ENCODE peak calls at places on chromosomes 13 and 19, in ten cellular contexts. E is suprapubic skin, O is spleen, V is H54, R is thyroid gland, F is NB4, Q is sigmoid colon, N is Peyer's patch, B is IMR-90, M is heart left ventricle. D is an unnamed sample.

GRCh38 chr13:107927557-107927956 is 287.8 kb downstream of the LIG4 start:
- DNase-seq in E (no peak), O (no peak), V (no peak), R (no peak), F (no peak), Q (no peak), N (no peak), B (no peak), M (no peak), D (no peak)

GRCh38 chr13:47087841-47088240 is 191.0 kb upstream of the HTR2A start:
- DNase-seq in E (no peak), O (no peak), V (no peak), R (no peak), F (peak), Q (no peak), N (no peak), B (peak), M (no peak), D (no peak)

GRCh38 chr13:54536112-54536511 is 1507.5 kb downstream of the OLFM4 start:
- DNase-seq in E (no peak), O (no peak), V (no peak), R (no peak), F (peak), Q (no peak), N (no peak), B (no peak), M (no peak), D (no peak)

GRCh38 chr13:103031332-103031873 is 34.8 kb downstream of the SLC10A2 start:
- DNase-seq in E (no peak), O (no peak), V (no peak), R (no peak), F (no peak), Q (no peak), N (no peak), B (no peak), M (no peak), D (no peak)

GRCh38 chr13:96898855-96899254 is 95.4 kb downstream of the OXGR1 start:
- DNase-seq in E (no peak), O (no peak), V (no peak), R (no peak), F (no peak), Q (no peak), N (no peak), B (no peak), M (no peak), D (no peak)

GRCh38 chr19:8367327-8368001 is 3.5 kb downstream of the ANGPTL4 start:
- DNase-seq in E (peak), O (peak), V (peak), R (peak), F (peak), Q (peak), N (peak), B (peak), M (peak), D (peak)

GRCh38 chr13:28411859-28412353 is 83.0 kb downstream of the FLT1 start:
- DNase-seq in E (no peak), O (no peak), V (no peak), R (no peak), F (no peak), Q (no peak), N (no peak), B (peak), M (no peak), D (no peak)

GRCh38 chr19:47446534-47447469 is 24.9 kb downstream of the SLC8A2 start:
- DNase-seq in E (no peak), O (no peak), V (no peak), R (no peak), F (peak), Q (no peak), N (no peak), B (no peak), M (no peak), D (no peak)

GRCh38 chr19:23392706-23393105 is 2.6 kb downstream of the ZNF91 start:
- DNase-seq in E (no peak), O (no peak), V (no peak), R (no peak), F (peak), Q (no peak), N (no peak), B (no peak), M (no peak), D (no peak)

GRCh38 chr19:6423499-6424189 is 967 bp downstream of the KHSRP start:
- DNase-seq in E (no peak), O (peak), V (peak), R (peak), F (peak), Q (peak), N (no peak), B (peak), M (no peak), D (no peak)

GRCh38 chr19:18651738-18652137 is 14.9 kb downstream of the KLHL26 start:
- DNase-seq in E (no peak), O (no peak), V (no peak), R (no peak), F (no peak), Q (no peak), N (no peak), B (no peak), M (no peak), D (no peak)

GRCh38 chr19:33133438-33134031 is 1.6 kb downstream of the WDR88 start:
- DNase-seq in E (no peak), O (no peak), V (no peak), R (peak), F (no peak), Q (no peak), N (no peak), B (no peak), M (no peak), D (peak)

GRCh38 chr13:32316476-32316875 is 1.2 kb downstream of the BRCA2 start:
- DNase-seq in E (no peak), O (no peak), V (no peak), R (no peak), F (peak), Q (no peak), N (no peak), B (no peak), M (no peak), D (no peak)

GRCh38 chr19:3801412-3802096 is 15.4 kb upstream of the MATK start:
- DNase-seq in E (no peak), O (peak), V (no peak), R (peak), F (no peak), Q (no peak), N (peak), B (no peak), M (peak), D (peak)

GRCh38 chr13:97268772-97269171 is 46.6 kb downstream of the MBNL2 start:
- DNase-seq in E (no peak), O (no peak), V (no peak), R (no peak), F (no peak), Q (no peak), N (no peak), B (no peak), M (no peak), D (no peak)

GRCh38 chr13:50140153-50140552 is 124.9 kb downstream of the KCNRG start:
- DNase-seq in E (no peak), O (no peak), V (no peak), R (no peak), F (no peak), Q (no peak), N (no peak), B (no peak), M (no peak), D (no peak)

GRCh38 chr13:107144432-107144831 is 576.5 kb upstream of the ARGLU1 start:
- DNase-seq in E (no peak), O (no peak), V (no peak), R (no peak), F (no peak), Q (no peak), N (no peak), B (peak), M (no peak), D (no peak)

GRCh38 chr19:5977222-5977784 is 637 bp downstream of the RANBP3 start:
- DNase-seq in E (no peak), O (peak), V (no peak), R (no peak), F (peak), Q (no peak), N (no peak), B (no peak), M (no peak), D (no peak)

GRCh38 chr19:47260476-47260875 is 4.2 kb downstream of the CCDC9 start:
- DNase-seq in E (no peak), O (peak), V (no peak), R (no peak), F (no peak), Q (no peak), N (no peak), B (no peak), M (no peak), D (no peak)

GRCh38 chr13:112057736-112058518 is 9.0 kb upstream of the SOX1 start:
- DNase-seq in E (peak), O (peak), V (no peak), R (no peak), F (no peak), Q (no peak), N (no peak), B (no peak), M (no peak), D (no peak)

GRCh38 chr19:44722131-44723121 is 23.5 kb downstream of the CEACAM16 start:
- DNase-seq in E (no peak), O (no peak), V (no peak), R (no peak), F (peak), Q (no peak), N (no peak), B (no peak), M (no peak), D (no peak)

GRCh38 chr19:4768934-4769777 is 22.4 kb upstream of the FEM1A start:
- DNase-seq in E (peak), O (peak), V (no peak), R (peak), F (peak), Q (peak), N (peak), B (peak), M (peak), D (peak)

GRCh38 chr13:23695711-23696512 is 125.7 kb downstream of the TNFRSF19 start:
- DNase-seq in E (no peak), O (peak), V (no peak), R (peak), F (peak), Q (no peak), N (peak), B (no peak), M (peak), D (no peak)

GRCh38 chr13:49097374-49097773 is 121.7 kb downstream of the FNDC3A start:
- DNase-seq in E (no peak), O (no peak), V (no peak), R (no peak), F (no peak), Q (no peak), N (no peak), B (peak), M (no peak), D (no peak)

GRCh38 chr13:101624210-101624922 is 171.9 kb downstream of the ITGBL1 start:
- DNase-seq in E (no peak), O (no peak), V (no peak), R (no peak), F (no peak), Q (no peak), N (no peak), B (peak), M (no peak), D (no peak)

GRCh38 chr19:32458500-32459123 is 53.0 kb downstream of the DPY19L3 start:
- DNase-seq in E (no peak), O (no peak), V (no peak), R (no peak), F (no peak), Q (no peak), N (no peak), B (no peak), M (no peak), D (no peak)

GRCh38 chr19:9883231-9883758 is 48.2 kb downstream of the PIN1 start:
- DNase-seq in E (no peak), O (no peak), V (no peak), R (no peak), F (no peak), Q (no peak), N (no peak), B (no peak), M (no peak), D (no peak)

GRCh38 chr13:40388617-40389016 is 277.8 kb downstream of the FOXO1 start:
- DNase-seq in E (no peak), O (peak), V (no peak), R (no peak), F (peak), Q (peak), N (peak), B (peak), M (no peak), D (no peak)

GRCh38 chr19:17999685-18000479 is 8.1 kb upstream of the ARRDC2 start:
- DNase-seq in E (no peak), O (peak), V (no peak), R (no peak), F (no peak), Q (no peak), N (no peak), B (no peak), M (no peak), D (no peak)

GRCh38 chr13:36146513-36147276 is 15.5 kb upstream of the DCLK1 start:
- DNase-seq in E (no peak), O (no peak), V (no peak), R (no peak), F (no peak), Q (no peak), N (no peak), B (no peak), M (no peak), D (no peak)

GRCh38 chr19:8609210-8610040 is 1.1 kb downstream of the ADAMTS10 start:
- DNase-seq in E (no peak), O (no peak), V (peak), R (peak), F (peak), Q (peak), N (peak), B (peak), M (peak), D (peak)

GRCh38 chr13:114161644-114162532 is 17.2 kb upstream of the CFAP97D2 start:
- DNase-seq in E (no peak), O (peak), V (no peak), R (peak), F (peak), Q (no peak), N (peak), B (peak), M (peak), D (peak)

GRCh38 chr13:46648166-46648607 is 95.2 kb downstream of the LRCH1 start:
- DNase-seq in E (no peak), O (peak), V (no peak), R (peak), F (peak), Q (peak), N (peak), B (peak), M (no peak), D (peak)

GRCh38 chr13:95698047-95698749 is 21.3 kb downstream of the DNAJC3 start:
- DNase-seq in E (no peak), O (no peak), V (no peak), R (no peak), F (no peak), Q (no peak), N (no peak), B (peak), M (peak), D (no peak)

GRCh38 chr13:110913911-110914292 is 967 bp downstream of the ANKRD10 start:
- DNase-seq in E (no peak), O (no peak), V (no peak), R (no peak), F (no peak), Q (no peak), N (no peak), B (no peak), M (no peak), D (no peak)

GRCh38 chr13:32086791-32087441 is 55.3 kb downstream of the FRY start:
- DNase-seq in E (no peak), O (no peak), V (no peak), R (no peak), F (no peak), Q (no peak), N (no peak), B (no peak), M (no peak), D (no peak)

GRCh38 chr19:46717034-46717715 is at the start of gene PRKD2:
- DNase-seq in E (peak), O (peak), V (peak), R (peak), F (peak), Q (peak), N (peak), B (peak), M (peak), D (peak)

GRCh38 chr19:6039541-6040225 is 61.7 kb upstream of the RANBP3 start:
- DNase-seq in E (no peak), O (no peak), V (no peak), R (no peak), F (no peak), Q (no peak), N (peak), B (no peak), M (no peak), D (no peak)

GRCh38 chr19:18541992-18542935 is 1.1 kb downstream of the FKBP8 start:
- DNase-seq in E (no peak), O (no peak), V (no peak), R (no peak), F (peak), Q (no peak), N (no peak), B (no peak), M (no peak), D (no peak)

GRCh38 chr19:48616041-48616436 is 1.2 kb upstream of the FAM83E start:
- DNase-seq in E (no peak), O (peak), V (no peak), R (no peak), F (no peak), Q (no peak), N (no peak), B (no peak), M (no peak), D (no peak)

GRCh38 chr19:48616491-48617056 is 1.7 kb upstream of the FAM83E start:
- DNase-seq in E (no peak), O (peak), V (no peak), R (no peak), F (no peak), Q (no peak), N (no peak), B (no peak), M (no peak), D (no peak)

GRCh38 chr19:48618278-48618915 is 581 bp downstream of the RPL18 start:
- DNase-seq in E (no peak), O (peak), V (no peak), R (peak), F (no peak), Q (no peak), N (peak), B (no peak), M (peak), D (no peak)

GRCh38 chr19:48618916-48619691 is at the start of the genes RPL18 and SPHK2:
- DNase-seq in E (peak), O (peak), V (peak), R (peak), F (peak), Q (peak), N (peak), B (peak), M (peak), D (peak)

DNA sequence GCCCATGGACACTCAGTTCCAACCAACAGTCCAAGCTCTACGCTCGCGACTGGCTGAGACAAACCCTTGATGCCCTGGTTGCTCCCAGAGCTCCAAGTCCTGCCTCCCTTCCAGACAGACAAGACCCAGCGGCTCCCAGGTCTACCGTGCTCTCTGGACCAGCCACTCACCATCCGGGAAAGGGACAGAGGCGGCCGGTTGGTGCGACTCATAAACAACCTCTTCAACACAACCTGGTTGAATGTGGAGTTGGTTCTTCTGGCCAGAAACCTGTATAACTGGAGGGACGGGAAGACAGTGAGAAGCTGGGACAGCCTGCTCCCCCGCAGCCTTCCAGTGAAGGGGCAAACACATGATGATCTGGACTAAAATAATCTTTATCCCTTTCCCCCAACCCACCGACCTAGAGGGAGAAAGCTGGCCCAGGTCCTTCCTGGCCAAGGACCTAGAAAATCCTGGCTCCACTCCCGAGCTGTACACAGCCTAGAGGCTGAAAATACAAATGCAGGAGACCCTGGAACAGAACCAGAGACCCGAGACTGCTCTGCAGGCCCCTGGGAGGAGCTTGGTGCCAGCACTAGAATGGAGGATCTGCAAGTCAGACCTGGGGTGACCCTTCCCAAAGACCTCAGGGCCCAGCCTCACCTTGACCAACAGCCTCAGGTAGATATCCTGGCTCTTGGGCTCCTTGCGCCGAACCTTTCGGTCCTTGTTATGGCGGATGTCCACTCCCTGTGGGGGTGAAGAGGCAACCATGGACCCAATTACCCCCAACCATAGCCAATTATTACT is 1.6 kb downstream of the RPL18 start:
- DNase-seq in E (no peak), O (peak), V (no peak), R (peak), F (no peak), Q (no peak), N (no peak), B (no peak), M (no peak), D (no peak)
- TF ChIP-seq POLR2A in E (no peak), O (no peak), V (no peak), R (no peak), F (no peak), Q (no peak), N (no peak), B (no peak), M (no peak), D (no peak)

GRCh38 chr19:16076154-16076957 is at the start of gene TPM4:
- DNase-seq in E (peak), O (peak), V (peak), R (peak), F (peak), Q (peak), N (peak), B (peak), M (peak), D (peak)

GRCh38 chr19:16078311-16078758 is 2.0 kb downstream of the TPM4 start:
- DNase-seq in E (peak), O (peak), V (no peak), R (no peak), F (peak), Q (peak), N (peak), B (peak), M (peak), D (no peak)

GRCh38 chr19:16076958-16077611 is 790 bp downstream of the TPM4 start:
- DNase-seq in E (peak), O (peak), V (no peak), R (peak), F (peak), Q (peak), N (peak), B (no peak), M (peak), D (peak)

GRCh38 chr19:16075430-16076153 is 703 bp upstream of the TPM4 start:
- DNase-seq in E (no peak), O (peak), V (no peak), R (no peak), F (no peak), Q (peak), N (peak), B (no peak), M (peak), D (no peak)

GRCh38 chr19:16078759-16079707 is 2.7 kb downstream of the TPM4 start:
- DNase-seq in E (peak), O (peak), V (peak), R (peak), F (peak), Q (peak), N (peak), B (peak), M (peak), D (no peak)
- TF ChIP-seq POLR2A in E (no peak), O (peak), V (no peak), R (no peak), F (no peak), Q (no peak), N (no peak), B (peak), M (peak), D (no peak)

DNA sequence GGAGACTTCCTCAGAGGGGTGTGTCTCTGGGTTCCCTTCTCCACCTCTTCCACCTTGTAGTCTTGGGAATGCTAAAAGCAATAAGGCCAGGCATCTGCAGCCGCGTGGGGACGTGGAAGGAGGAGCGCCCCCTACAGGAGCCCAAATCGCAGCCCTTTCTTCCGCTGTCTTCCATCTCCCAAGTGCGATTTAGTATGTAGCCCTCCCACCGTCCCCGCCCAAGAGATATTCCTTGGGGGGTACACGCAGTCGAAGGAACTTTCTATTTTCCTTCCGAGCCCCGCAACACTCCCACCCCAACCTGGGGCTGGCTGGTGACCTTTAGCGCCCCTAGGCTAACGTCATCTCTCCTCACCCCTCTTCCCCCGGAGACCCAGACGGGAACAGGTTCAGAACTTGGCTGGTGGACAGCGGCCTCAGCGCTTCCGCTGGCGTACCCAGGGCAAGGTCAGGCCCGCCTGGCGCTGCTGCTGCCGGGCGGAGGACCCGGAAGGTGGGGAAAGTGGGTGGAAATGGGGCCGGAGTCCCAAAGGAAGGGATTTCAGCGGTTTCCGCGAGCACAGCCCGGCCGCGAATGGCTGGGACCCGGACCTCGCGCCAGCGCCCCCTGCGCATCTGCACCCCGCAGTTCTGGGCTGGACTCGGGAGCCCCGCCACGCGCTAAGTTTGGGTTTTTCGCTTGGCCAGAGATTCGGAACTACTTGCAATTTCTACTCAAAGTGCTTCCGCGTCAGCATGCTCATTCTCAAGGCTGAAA is 2.1 kb upstream of the PCDH8 start:
- DNase-seq in E (no peak), O (peak), V (peak), R (peak), F (peak), Q (no peak), N (no peak), B (peak), M (peak), D (peak)
- TF ChIP-seq POLR2A in E (no peak), O (no peak), V (no peak), R (peak), F (no peak), Q (no peak), N (no peak), B (no peak), M (no peak), D (peak)

GRCh38 chr19:30442715-30443114 is 70.5 kb downstream of the ZNF536 start:
- DNase-seq in E (no peak), O (no peak), V (no peak), R (no peak), F (no peak), Q (no peak), N (no peak), B (no peak), M (no peak), D (no peak)
- TF ChIP-seq POLR2A in E (no peak), O (no peak), V (no peak), R (no peak), F (no peak), Q (no peak), N (no peak), B (no peak), M (no peak), D (no peak)